ENCODE peak calls at places on chromosomes 13 and 19, in four cellular contexts. G, O, L and Z are unnamed samples.

GRCh38 chr13:85616275-85616674 is 182.9 kb downstream of the SLITRK6 start:
- DNase-seq in G (no peak), O (no peak), L (no peak), Z (no peak)

GRCh38 chr13:95783747-95784146 is 106.8 kb downstream of the DNAJC3 start:
- DNase-seq in G (no peak), O (no peak), L (no peak), Z (no peak)

GRCh38 chr19:35288331-35288730 is 3.6 kb upstream of the MAG start:
- DNase-seq in G (no peak), O (no peak), L (no peak), Z (no peak)

GRCh38 chr19:38429055-38429810 is 3.2 kb upstream of the RASGRP4 start:
- DNase-seq in G (no peak), O (no peak), L (no peak), Z (no peak)

GRCh38 chr19:46639356-46640061 is 3.5 kb upstream of the GNG8 start:
- DNase-seq in G (no peak), O (peak), L (peak), Z (peak)

GRCh38 chr13:50766043-50766442 is 77.4 kb downstream of the DLEU7 start:
- DNase-seq in G (no peak), O (no peak), L (no peak), Z (no peak)

GRCh38 chr13:66195238-66195637 is 1034.9 kb downstream of the PCDH9 start:
- DNase-seq in G (no peak), O (no peak), L (no peak), Z (no peak)

GRCh38 chr13:84553252-84553651 is 671.0 kb upstream of the SLITRK1 start:
- DNase-seq in G (no peak), O (no peak), L (no peak), Z (no peak)

GRCh38 chr13:28429096-28429495 is 65.8 kb downstream of the FLT1 start:
- DNase-seq in G (no peak), O (no peak), L (no peak), Z (no peak)

GRCh38 chr13:110911880-110912279 is 3.0 kb downstream of the ANKRD10 start:
- DNase-seq in G (no peak), O (no peak), L (no peak), Z (no peak)

GRCh38 chr19:46101293-46101692 is 23.2 kb downstream of the IGFL3 start:
- DNase-seq in G (no peak), O (no peak), L (no peak), Z (no peak)

GRCh38 chr19:5054551-5055456 is 85.9 kb downstream of the KDM4B start:
- DNase-seq in G (no peak), O (no peak), L (no peak), Z (no peak)

GRCh38 chr13:34458756-34459462 is 483.2 kb upstream of the NBEA start:
- DNase-seq in G (no peak), O (no peak), L (no peak), Z (no peak)

GRCh38 chr13:109941951-109942350 is 155.6 kb upstream of the IRS2 start:
- DNase-seq in G (no peak), O (no peak), L (peak), Z (no peak)

GRCh38 chr19:44582581-44583265 is 30.6 kb upstream of the IGSF23 start:
- DNase-seq in G (no peak), O (peak), L (peak), Z (peak)

GRCh38 chr13:29429496-29429895 is 166.0 kb downstream of the SLC7A1 start:
- DNase-seq in G (no peak), O (no peak), L (no peak), Z (no peak)

GRCh38 chr19:42412661-42413076 is 14.5 kb downstream of the LIPE start:
- DNase-seq in G (no peak), O (no peak), L (no peak), Z (no peak)

GRCh38 chr13:84645196-84646071 is 763.2 kb upstream of the SLITRK1 start:
- DNase-seq in G (peak), O (no peak), L (peak), Z (peak)

DNA sequence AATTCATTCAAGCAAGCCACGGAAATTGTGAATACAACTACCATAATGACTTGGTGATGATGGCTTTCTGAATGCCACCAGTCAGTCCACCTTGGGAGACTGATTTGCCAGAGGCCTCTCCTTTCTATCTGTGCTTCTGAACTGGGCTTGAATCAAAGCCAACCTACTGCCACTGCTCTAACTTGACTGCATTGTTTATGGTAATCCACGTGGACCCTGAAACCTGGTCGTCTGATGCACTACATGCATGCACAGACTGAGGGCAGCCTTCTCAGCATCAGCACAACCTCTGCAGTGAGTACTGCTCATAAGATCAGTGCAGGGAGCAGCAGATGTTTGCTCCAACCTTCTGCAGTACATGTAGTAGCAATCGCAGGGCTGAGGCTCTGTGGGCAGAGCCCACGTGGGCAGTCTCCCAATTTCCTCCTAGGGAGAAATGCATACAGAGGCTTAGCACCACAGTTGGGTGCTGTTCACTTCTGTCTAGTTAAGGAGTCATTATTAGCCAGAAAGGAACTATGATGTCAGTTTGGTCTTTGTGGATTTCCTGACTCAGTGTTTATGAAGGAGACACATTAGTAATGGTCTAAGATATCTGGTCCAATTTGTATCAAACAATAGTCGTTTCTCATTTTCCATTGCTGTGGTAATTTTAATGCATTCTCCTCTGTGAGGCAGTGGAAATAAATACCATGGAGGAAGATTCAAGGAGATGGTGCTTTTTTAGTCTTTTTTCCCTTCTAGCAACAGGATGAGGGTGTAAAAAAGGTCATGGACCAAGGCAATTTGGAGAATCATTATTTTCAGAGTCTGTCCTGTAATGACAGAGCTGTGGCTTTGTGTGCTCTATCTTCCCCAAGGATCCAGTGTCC is 82.5 kb downstream of the AKAP11 start:
- DNase-seq in G (peak), O (peak), L (no peak), Z (no peak)
- TF ChIP-seq CTCF in G (peak), O (peak), L (no peak), Z (no peak)

GRCh38 chr19:30133803-30134202 is 191.8 kb downstream of the URI1 start:
- DNase-seq in G (no peak), O (no peak), L (no peak), Z (no peak)

GRCh38 chr19:30131246-30131645 is 189.2 kb downstream of the URI1 start:
- DNase-seq in G (no peak), O (no peak), L (no peak), Z (no peak)

GRCh38 chr19:30130356-30131122 is 188.5 kb downstream of the URI1 start:
- DNase-seq in G (no peak), O (no peak), L (no peak), Z (no peak)

GRCh38 chr19:30131722-30132291 is 189.8 kb downstream of the URI1 start:
- DNase-seq in G (no peak), O (no peak), L (no peak), Z (no peak)

GRCh38 chr19:30132312-30133075 is 190.5 kb downstream of the URI1 start:
- DNase-seq in G (no peak), O (no peak), L (no peak), Z (no peak)
- TF ChIP-seq CTCF in G (no peak), O (no peak), L (peak), Z (peak)

GRCh38 chr13:51895906-51896888 is 34.4 kb downstream of the CCDC70 start:
- DNase-seq in G (peak), O (peak), L (peak), Z (peak)
- TF ChIP-seq CTCF in G (peak), O (peak), L (peak), Z (peak)

DNA sequence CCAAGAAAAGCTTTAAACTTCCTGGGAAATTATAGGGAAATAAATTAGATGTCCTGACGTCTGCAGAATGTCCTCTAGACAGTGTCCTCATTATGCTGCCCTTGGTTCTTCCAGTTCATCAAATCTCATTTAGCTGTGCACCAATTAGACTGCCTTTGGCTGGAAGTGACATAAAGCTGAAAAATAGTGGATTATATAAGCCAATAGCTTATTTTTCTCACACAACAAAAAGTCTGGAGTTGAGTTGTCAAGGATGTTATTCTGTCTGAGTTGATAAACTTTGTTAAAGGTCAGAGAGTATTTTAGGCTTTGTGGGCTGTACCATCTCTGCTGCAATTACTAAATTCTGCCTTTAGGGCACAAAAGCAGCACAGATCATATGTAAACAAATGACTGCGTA is 314.8 kb upstream of the TMTC4 start:
- DNase-seq in G (no peak), O (no peak), L (no peak), Z (no peak)
- TF ChIP-seq CTCF in G (no peak), O (no peak), L (no peak), Z (no peak)

GRCh38 chr13:27038323-27038722 is 133.3 kb downstream of the USP12 start:
- DNase-seq in G (no peak), O (no peak), L (no peak), Z (no peak)
- TF ChIP-seq CTCF in G (no peak), O (no peak), L (no peak), Z (no peak)

GRCh38 chr19:57615346-57615745 is 1.3 kb downstream of the ZNF134 start:
- DNase-seq in G (no peak), O (no peak), L (no peak), Z (no peak)

GRCh38 chr19:57611113-57611512 is 2.9 kb upstream of the ZNF134 start:
- DNase-seq in G (no peak), O (peak), L (no peak), Z (no peak)

DNA sequence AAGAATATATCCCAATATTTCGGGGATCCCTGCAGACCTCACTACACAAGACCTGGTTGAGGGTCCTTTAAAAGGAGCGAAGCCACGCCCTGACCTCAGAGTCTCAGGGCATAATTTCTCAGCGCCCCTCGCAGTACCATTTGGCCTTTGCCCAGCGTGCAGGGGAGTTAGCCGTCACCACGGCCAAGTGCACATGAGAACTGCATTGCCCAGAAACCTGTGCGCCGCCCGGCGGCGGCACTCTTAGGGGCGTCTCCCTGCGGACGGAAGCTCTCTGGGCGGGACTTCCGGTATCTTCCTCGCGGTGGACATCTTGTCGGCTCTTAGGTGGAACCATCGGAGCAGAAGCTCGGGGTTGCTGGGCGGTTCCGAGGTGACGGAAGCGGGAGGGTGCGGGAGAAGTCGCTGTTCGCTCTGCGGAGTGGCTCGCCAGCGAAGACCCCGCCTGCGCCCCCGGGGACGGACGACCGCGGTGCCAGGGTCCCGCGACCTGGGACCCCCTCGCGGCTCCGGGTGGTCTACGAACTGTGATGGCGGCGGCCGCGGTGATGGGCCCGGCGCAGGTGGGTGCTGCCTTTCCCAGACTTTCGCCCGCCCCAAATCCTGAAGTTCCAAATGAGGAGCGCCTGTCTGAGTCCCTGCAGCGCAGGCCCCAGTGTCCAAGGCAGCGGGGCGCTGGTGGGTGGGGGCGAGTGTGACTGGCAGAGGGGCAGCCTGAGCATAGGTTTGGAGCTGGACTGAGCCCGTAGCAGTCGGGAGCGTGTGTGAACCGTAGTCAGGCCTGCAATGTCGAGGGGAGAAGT is at the start of gene ZNF134:
- DNase-seq in G (peak), O (peak), L (peak), Z (peak)
- TF ChIP-seq CTCF in G (peak), O (peak), L (no peak), Z (no peak)

DNA sequence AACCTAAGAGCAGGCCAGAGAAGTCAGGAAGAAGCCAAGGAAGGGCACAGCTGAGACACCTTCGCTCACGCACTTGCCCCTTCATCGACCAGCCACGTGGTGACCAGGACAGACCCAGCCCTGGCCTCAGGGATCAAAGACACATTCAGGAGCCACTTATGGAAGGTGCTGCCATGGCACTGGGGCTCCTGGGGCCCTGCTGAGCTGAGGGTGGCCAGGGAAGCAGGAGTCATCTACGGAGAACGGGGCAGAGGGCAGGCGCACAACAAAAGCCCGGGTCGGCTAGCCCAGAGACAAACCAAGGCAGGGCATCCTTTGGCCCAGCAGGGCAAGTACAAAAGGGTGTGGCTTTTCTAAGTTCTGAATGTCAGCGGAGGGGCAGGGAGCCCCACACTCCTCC is 2.3 kb downstream of the PLPP2 start:
- DNase-seq in G (no peak), O (no peak), L (no peak), Z (no peak)
- TF ChIP-seq CTCF in G (no peak), O (no peak), L (no peak), Z (no peak)

DNA sequence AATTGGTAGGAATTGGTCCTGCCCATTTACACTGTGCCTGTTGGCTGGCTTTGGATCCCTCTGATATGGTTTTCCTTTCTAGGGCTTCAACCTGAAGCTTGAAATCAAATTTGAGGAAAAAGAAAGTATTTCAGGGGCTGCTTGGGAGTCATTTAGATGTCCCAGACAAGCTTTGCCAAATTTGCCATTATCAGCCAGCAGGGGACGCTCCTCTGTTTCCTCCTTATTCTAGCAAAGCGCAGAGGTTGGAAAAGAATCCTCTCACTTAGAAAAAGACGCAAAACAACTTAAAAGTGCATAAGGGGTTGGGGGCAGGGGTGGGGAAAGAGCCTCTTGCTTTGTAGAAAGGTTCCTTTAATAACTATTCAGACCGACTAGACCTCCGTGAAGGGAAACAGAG is 1211.1 kb upstream of the PCDH20 start:
- DNase-seq in G (no peak), O (no peak), L (peak), Z (no peak)
- TF ChIP-seq CTCF in G (peak), O (peak), L (peak), Z (peak)

DNA sequence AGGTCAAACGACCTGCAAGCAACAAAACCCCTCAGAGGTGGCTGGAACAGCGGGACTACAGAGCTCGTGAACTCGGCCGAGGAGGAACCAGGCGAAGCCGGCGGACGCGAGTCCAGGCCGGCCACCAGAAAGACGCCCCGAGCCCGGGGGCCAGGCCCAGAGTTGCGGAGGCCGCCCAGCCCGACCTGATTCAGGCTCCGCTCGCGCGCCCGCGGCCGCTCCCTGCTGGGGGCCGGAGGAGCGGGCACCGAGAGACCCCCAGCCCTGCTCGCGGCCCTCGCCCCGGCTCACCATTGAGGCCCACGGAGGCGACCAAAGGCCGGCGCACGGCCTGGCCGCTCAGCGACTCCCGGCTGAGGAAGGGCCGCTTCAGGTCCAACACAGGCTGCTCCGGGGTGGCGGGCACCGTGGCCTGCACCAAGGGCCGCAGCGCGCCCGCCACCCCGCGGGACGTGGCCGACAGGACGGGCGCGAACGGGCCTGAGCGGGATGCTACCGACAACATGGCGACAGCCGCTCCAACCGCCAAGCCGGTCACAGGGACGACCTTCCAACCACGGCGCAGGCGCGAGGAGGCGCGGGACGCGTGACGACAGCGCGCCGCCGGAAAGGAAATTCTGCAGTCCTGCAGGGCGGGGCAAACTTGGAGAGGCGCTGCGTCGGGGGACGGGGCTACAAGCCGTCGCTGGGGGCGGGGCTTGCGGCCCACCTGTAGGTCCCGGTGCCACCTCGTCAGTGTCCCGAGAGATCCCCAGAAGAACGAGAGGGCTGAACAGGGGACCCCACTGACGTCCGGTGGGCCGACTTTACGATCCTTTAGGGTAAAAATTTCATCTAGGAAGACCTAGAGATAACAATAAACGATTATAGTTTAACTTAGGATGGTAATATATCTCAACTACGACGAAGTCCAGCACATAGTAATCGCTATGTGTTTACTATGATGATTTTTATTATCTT is at the start of gene UQCRFS1:
- DNase-seq in G (peak), O (peak), L (peak), Z (peak)
- TF ChIP-seq CTCF in G (no peak), O (no peak), L (no peak), Z (no peak)

GRCh38 chr13:45367358-45367757 is 26.4 kb upstream of the TPT1 start:
- DNase-seq in G (peak), O (no peak), L (peak), Z (no peak)
- TF ChIP-seq CTCF in G (no peak), O (no peak), L (no peak), Z (no peak)